ENCODE peak calls at places on chromosomes 3 and 15, in nine cellular contexts. One of them, this sample, is unnamed.

GRCh38 chr15:69631005-69631404 is 178.4 kb downstream of the RPLP1 start:
- DNase-seq in neural progenitor cell: no peak
- DNase-seq in HCT116: no peak
- DNase-seq in hepatocyte: no peak
- DNase-seq in K562: no peak
- DNase-seq in mammary epithelial cell: no peak
- DNase-seq in A673: no peak
- DNase-seq in HepG2: no peak
- DNase-seq in fibroblast of lung: no peak
- DNase-seq in this sample: no peak

GRCh38 chr3:157384526-157384925 is 52.1 kb upstream of the PTX3 start:
- DNase-seq in neural progenitor cell: no peak
- DNase-seq in HCT116: no peak
- DNase-seq in hepatocyte: no peak
- DNase-seq in K562: no peak
- DNase-seq in mammary epithelial cell: no peak
- DNase-seq in A673: no peak
- DNase-seq in HepG2: no peak
- DNase-seq in fibroblast of lung: no peak
- DNase-seq in this sample: no peak

GRCh38 chr3:61903931-61904657 is 342.7 kb downstream of the PTPRG start:
- DNase-seq in neural progenitor cell: no peak
- DNase-seq in HCT116: no peak
- DNase-seq in hepatocyte: peak
- DNase-seq in K562: no peak
- DNase-seq in mammary epithelial cell: peak
- DNase-seq in A673: peak
- DNase-seq in HepG2: no peak
- DNase-seq in fibroblast of lung: peak
- DNase-seq in this sample: no peak

GRCh38 chr3:159322322-159322939 is 520.6 kb downstream of the MFSD1 start:
- DNase-seq in neural progenitor cell: peak
- DNase-seq in HCT116: peak
- DNase-seq in hepatocyte: peak
- DNase-seq in K562: peak
- DNase-seq in mammary epithelial cell: no peak
- DNase-seq in A673: peak
- DNase-seq in HepG2: peak
- DNase-seq in fibroblast of lung: peak
- DNase-seq in this sample: peak

GRCh38 chr3:186882881-186883685 is 40.6 kb downstream of the ADIPOQ start:
- DNase-seq in neural progenitor cell: no peak
- DNase-seq in HCT116: peak
- DNase-seq in hepatocyte: no peak
- DNase-seq in K562: peak
- DNase-seq in mammary epithelial cell: peak
- DNase-seq in A673: peak
- DNase-seq in HepG2: peak
- DNase-seq in fibroblast of lung: peak
- DNase-seq in this sample: no peak

GRCh38 chr3:127964053-127964452 is 49.0 kb downstream of the KBTBD12 start:
- DNase-seq in neural progenitor cell: no peak
- DNase-seq in HCT116: no peak
- DNase-seq in hepatocyte: peak
- DNase-seq in K562: no peak
- DNase-seq in mammary epithelial cell: peak
- DNase-seq in A673: peak
- DNase-seq in HepG2: no peak
- DNase-seq in fibroblast of lung: peak
- DNase-seq in this sample: peak

GRCh38 chr15:27912283-27912682 is 186.8 kb downstream of the OCA2 start:
- DNase-seq in neural progenitor cell: no peak
- DNase-seq in HCT116: no peak
- DNase-seq in hepatocyte: no peak
- DNase-seq in K562: no peak
- DNase-seq in mammary epithelial cell: no peak
- DNase-seq in A673: no peak
- DNase-seq in HepG2: no peak
- DNase-seq in fibroblast of lung: no peak
- DNase-seq in this sample: no peak

GRCh38 chr3:32041316-32041715 is 59.8 kb downstream of the ZNF860 start:
- DNase-seq in neural progenitor cell: no peak
- DNase-seq in HCT116: no peak
- DNase-seq in hepatocyte: no peak
- DNase-seq in K562: no peak
- DNase-seq in mammary epithelial cell: no peak
- DNase-seq in A673: no peak
- DNase-seq in HepG2: peak
- DNase-seq in fibroblast of lung: no peak
- DNase-seq in this sample: no peak

GRCh38 chr3:125240496-125240895 is 27.9 kb upstream of the SLC12A8 start:
- DNase-seq in neural progenitor cell: no peak
- DNase-seq in HCT116: no peak
- DNase-seq in hepatocyte: no peak
- DNase-seq in K562: no peak
- DNase-seq in mammary epithelial cell: no peak
- DNase-seq in A673: no peak
- DNase-seq in HepG2: no peak
- DNase-seq in fibroblast of lung: peak
- DNase-seq in this sample: no peak

GRCh38 chr3:12993623-12994356 is 79.4 kb downstream of the IQSEC1 start:
- DNase-seq in neural progenitor cell: peak
- DNase-seq in HCT116: no peak
- DNase-seq in hepatocyte: peak
- DNase-seq in K562: peak
- DNase-seq in mammary epithelial cell: no peak
- DNase-seq in A673: no peak
- DNase-seq in HepG2: no peak
- DNase-seq in fibroblast of lung: no peak
- DNase-seq in this sample: no peak
- TF ChIP-seq EZH2 in neural progenitor cell: peak
- TF ChIP-seq EZH2 in HCT116: no peak
- TF ChIP-seq EZH2 in hepatocyte: no peak
- TF ChIP-seq EZH2 in K562: no peak
- TF ChIP-seq EZH2 in mammary epithelial cell: peak
- TF ChIP-seq EZH2 in A673: peak
- TF ChIP-seq EZH2 in HepG2: no peak
- TF ChIP-seq EZH2 in fibroblast of lung: peak
- TF ChIP-seq EZH2 in this sample: no peak

GRCh38 chr3:27714101-27714526 is 8.0 kb downstream of the EOMES start:
- DNase-seq in neural progenitor cell: no peak
- DNase-seq in HCT116: no peak
- DNase-seq in hepatocyte: no peak
- DNase-seq in K562: no peak
- DNase-seq in mammary epithelial cell: no peak
- DNase-seq in A673: no peak
- DNase-seq in HepG2: no peak
- DNase-seq in fibroblast of lung: no peak
- DNase-seq in this sample: no peak
- TF ChIP-seq EZH2 in neural progenitor cell: peak
- TF ChIP-seq EZH2 in HCT116: no peak
- TF ChIP-seq EZH2 in hepatocyte: no peak
- TF ChIP-seq EZH2 in K562: no peak
- TF ChIP-seq EZH2 in mammary epithelial cell: no peak
- TF ChIP-seq EZH2 in A673: no peak
- TF ChIP-seq EZH2 in HepG2: no peak
- TF ChIP-seq EZH2 in fibroblast of lung: no peak
- TF ChIP-seq EZH2 in this sample: no peak

GRCh38 chr15:38672814-38673292 is 108.2 kb upstream of the RASGRP1 start:
- DNase-seq in neural progenitor cell: no peak
- DNase-seq in HCT116: no peak
- DNase-seq in hepatocyte: no peak
- DNase-seq in K562: no peak
- DNase-seq in mammary epithelial cell: no peak
- DNase-seq in A673: no peak
- DNase-seq in HepG2: no peak
- DNase-seq in fibroblast of lung: no peak
- DNase-seq in this sample: no peak
- TF ChIP-seq EZH2 in neural progenitor cell: no peak
- TF ChIP-seq EZH2 in HCT116: no peak
- TF ChIP-seq EZH2 in hepatocyte: no peak
- TF ChIP-seq EZH2 in K562: no peak
- TF ChIP-seq EZH2 in mammary epithelial cell: no peak
- TF ChIP-seq EZH2 in A673: no peak
- TF ChIP-seq EZH2 in HepG2: no peak
- TF ChIP-seq EZH2 in fibroblast of lung: no peak
- TF ChIP-seq EZH2 in this sample: no peak

DNA sequence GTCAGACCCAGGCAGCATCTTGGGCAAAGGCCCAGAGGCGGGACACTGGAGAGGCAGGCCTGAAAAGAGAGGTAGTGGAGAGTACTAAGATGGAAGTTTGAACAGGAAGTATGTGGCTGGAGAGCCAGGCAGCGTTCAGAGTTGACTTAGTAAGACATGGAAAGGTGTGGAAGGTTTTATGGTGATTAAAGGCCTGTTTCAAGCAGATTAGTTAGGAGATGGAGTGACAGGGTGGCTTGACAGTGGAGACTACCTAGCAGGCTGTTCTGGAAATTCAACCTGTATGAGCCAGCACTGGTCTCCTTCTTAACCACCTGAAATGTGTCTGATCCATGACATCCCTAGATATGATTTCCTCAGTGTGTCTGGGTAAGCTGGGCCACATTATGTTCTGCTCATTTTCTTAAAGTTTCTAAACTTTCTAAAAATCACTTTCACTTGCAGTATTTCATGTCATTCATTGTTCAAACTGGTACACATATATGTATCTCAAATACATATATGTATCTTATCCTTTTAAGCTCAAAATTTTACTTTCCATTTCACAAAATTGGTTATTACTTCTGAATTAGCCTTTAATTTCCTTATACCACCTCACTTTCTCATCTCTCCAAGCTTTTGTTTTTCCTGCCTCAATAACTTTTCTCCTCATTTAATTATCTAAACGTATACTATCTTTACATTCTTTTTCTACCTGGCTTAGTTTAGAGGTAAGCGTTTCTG is 43.4 kb upstream of the ARL14 start:
- DNase-seq in neural progenitor cell: no peak
- DNase-seq in HCT116: no peak
- DNase-seq in hepatocyte: no peak
- DNase-seq in K562: no peak
- DNase-seq in mammary epithelial cell: no peak
- DNase-seq in A673: no peak
- DNase-seq in HepG2: no peak
- DNase-seq in fibroblast of lung: no peak
- DNase-seq in this sample: no peak
- TF ChIP-seq EZH2 in neural progenitor cell: no peak
- TF ChIP-seq EZH2 in HCT116: no peak
- TF ChIP-seq EZH2 in hepatocyte: no peak
- TF ChIP-seq EZH2 in K562: no peak
- TF ChIP-seq EZH2 in mammary epithelial cell: no peak
- TF ChIP-seq EZH2 in A673: no peak
- TF ChIP-seq EZH2 in HepG2: no peak
- TF ChIP-seq EZH2 in fibroblast of lung: no peak
- TF ChIP-seq EZH2 in this sample: no peak

This sample was measured in SK-N-MC.